ENCODE peak calls at places on chromosomes 1 and 21, in five cellular contexts. H, G, A, O and T are unnamed samples.

GRCh38 chr1:64315402-64315801 is 112.0 kb downstream of the UBE2U start:
- DNase-seq in H (no peak), G (no peak), A (no peak), O (no peak), T (no peak)

GRCh38 chr1:202037706-202038296 is 27.4 kb downstream of the ELF3 start:
- DNase-seq in H (peak), G (peak), A (no peak), O (no peak), T (no peak)

GRCh38 chr1:40032240-40032891 is 8.2 kb upstream of the CAP1 start:
- DNase-seq in H (peak), G (peak), A (peak), O (peak), T (no peak)

GRCh38 chr1:178825167-178825566 is 45.7 kb downstream of the ANGPTL1 start:
- DNase-seq in H (no peak), G (no peak), A (no peak), O (no peak), T (no peak)

GRCh38 chr1:151825811-151826660 is 5.6 kb downstream of the RORC start:
- DNase-seq in H (no peak), G (no peak), A (peak), O (no peak), T (no peak)

GRCh38 chr1:98839840-98840239 is 164.8 kb downstream of the PLPPR5 start:
- DNase-seq in H (no peak), G (peak), A (no peak), O (no peak), T (no peak)

GRCh38 chr1:79220509-79220908 is 214.0 kb upstream of the ADGRL4 start:
- DNase-seq in H (no peak), G (no peak), A (no peak), O (no peak), T (no peak)

GRCh38 chr1:184283999-184284398 is 102.8 kb upstream of the C1orf21 start:
- DNase-seq in H (no peak), G (peak), A (no peak), O (no peak), T (no peak)

GRCh38 chr1:192763756-192764155 is 45.1 kb upstream of the RGS2 start:
- DNase-seq in H (no peak), G (peak), A (no peak), O (no peak), T (no peak)

GRCh38 chr1:41622402-41622801 is 137.9 kb upstream of the EDN2 start:
- DNase-seq in H (no peak), G (peak), A (no peak), O (no peak), T (no peak)

GRCh38 chr1:192633533-192634258 is 2.3 kb upstream of the RGS13 start:
- DNase-seq in H (no peak), G (peak), A (no peak), O (no peak), T (no peak)

GRCh38 chr1:204909109-204909508 is 38.4 kb downstream of the NFASC start:
- DNase-seq in H (no peak), G (no peak), A (no peak), O (no peak), T (no peak)

GRCh38 chr1:183635112-183635605 is 424 bp downstream of the ARPC5 start:
- DNase-seq in H (no peak), G (no peak), A (peak), O (no peak), T (peak)

GRCh38 chr21:36532769-36533467 is 53.0 kb upstream of the CLDN14 start:
- DNase-seq in H (no peak), G (peak), A (no peak), O (no peak), T (no peak)

GRCh38 chr1:94832446-94832845 is 12.3 kb downstream of the SLC44A3 start:
- DNase-seq in H (no peak), G (peak), A (no peak), O (no peak), T (no peak)

GRCh38 chr1:23452011-23452411 is 27.5 kb upstream of the TCEA3 start:
- DNase-seq in H (no peak), G (peak), A (no peak), O (no peak), T (no peak)

GRCh38 chr1:41882068-41882477 is 36.6 kb downstream of the HIVEP3 start:
- DNase-seq in H (no peak), G (no peak), A (peak), O (no peak), T (no peak)

GRCh38 chr1:202586018-202586821 is 124.0 kb downstream of the SYT2 start:
- DNase-seq in H (no peak), G (peak), A (no peak), O (peak), T (no peak)

GRCh38 chr1:211468595-211468994 is 23.4 kb downstream of the RD3 start:
- DNase-seq in H (no peak), G (no peak), A (no peak), O (no peak), T (no peak)

GRCh38 chr1:172582889-172583288 is 49.9 kb downstream of the SUCO start:
- DNase-seq in H (no peak), G (no peak), A (no peak), O (no peak), T (no peak)

GRCh38 chr1:221865808-221866207 is 123.9 kb upstream of the DUSP10 start:
- DNase-seq in H (no peak), G (peak), A (no peak), O (no peak), T (no peak)

GRCh38 chr21:42724226-42724920 is 71.0 kb downstream of the PDE9A start:
- DNase-seq in H (peak), G (peak), A (no peak), O (peak), T (no peak)

GRCh38 chr1:181128592-181129497 is 40.3 kb downstream of the IER5 start:
- DNase-seq in H (no peak), G (no peak), A (peak), O (no peak), T (no peak)

GRCh38 chr1:92310185-92310597 is 11.3 kb downstream of the RPAP2 start:
- DNase-seq in H (no peak), G (peak), A (no peak), O (no peak), T (no peak)

GRCh38 chr1:237041795-237042466 is at the start of gene RYR2:
- DNase-seq in H (peak), G (no peak), A (no peak), O (no peak), T (peak)

GRCh38 chr1:243287128-243287470 is 31.3 kb downstream of the SDCCAG8 start:
- DNase-seq in H (no peak), G (peak), A (no peak), O (no peak), T (no peak)

GRCh38 chr1:150973826-150974579 is 632 bp downstream of the CERS2 start:
- DNase-seq in H (no peak), G (no peak), A (peak), O (no peak), T (peak)

GRCh38 chr1:33050221-33051076 is 13.8 kb upstream of the AK2 start:
- DNase-seq in H (peak), G (peak), A (no peak), O (peak), T (no peak)

GRCh38 chr1:243388276-243388675 is 132.4 kb downstream of the SDCCAG8 start:
- DNase-seq in H (no peak), G (no peak), A (no peak), O (no peak), T (no peak)

GRCh38 chr21:41438425-41439113 is 12.5 kb downstream of the MX1 start:
- DNase-seq in H (no peak), G (no peak), A (no peak), O (no peak), T (peak)

GRCh38 chr1:99496067-99496466 is 149.8 kb upstream of the PALMD start:
- DNase-seq in H (no peak), G (no peak), A (no peak), O (no peak), T (no peak)

DNA sequence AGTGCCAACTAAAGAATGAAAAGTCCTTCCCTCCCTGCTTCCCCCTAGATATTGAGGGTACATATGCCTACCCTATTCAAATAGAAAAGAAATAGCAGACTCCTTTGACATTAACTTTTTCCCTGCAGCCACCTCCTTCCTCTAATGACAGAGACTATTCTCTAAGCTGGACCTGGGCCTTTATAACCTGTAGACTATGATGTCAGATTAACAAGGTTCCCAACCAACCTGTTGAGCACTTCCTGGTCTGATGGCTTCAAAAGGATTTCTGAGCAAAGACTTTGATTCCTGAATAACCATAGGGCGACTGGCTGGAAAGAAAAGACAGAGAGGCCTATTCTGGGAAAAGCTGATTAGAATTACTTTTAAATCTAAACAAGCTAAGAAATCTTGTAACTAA is 18.4 kb upstream of the C1orf216 start:
- DNase-seq in H (no peak), G (no peak), A (no peak), O (no peak), T (no peak)
- TF ChIP-seq MAFK in H (no peak), G (no peak), A (no peak), O (no peak), T (no peak)

GRCh38 chr1:11967028-11967547 is 13.2 kb upstream of the MFN2 start:
- DNase-seq in H (peak), G (no peak), A (peak), O (peak), T (peak)

GRCh38 chr1:11964656-11965055 is 15.6 kb upstream of the MFN2 start:
- DNase-seq in H (no peak), G (no peak), A (no peak), O (no peak), T (no peak)

GRCh38 chr1:11970441-11971185 is 9.6 kb upstream of the MFN2 start:
- DNase-seq in H (no peak), G (no peak), A (peak), O (no peak), T (no peak)
- TF ChIP-seq MAFK in H (no peak), G (no peak), A (no peak), O (no peak), T (no peak)

DNA sequence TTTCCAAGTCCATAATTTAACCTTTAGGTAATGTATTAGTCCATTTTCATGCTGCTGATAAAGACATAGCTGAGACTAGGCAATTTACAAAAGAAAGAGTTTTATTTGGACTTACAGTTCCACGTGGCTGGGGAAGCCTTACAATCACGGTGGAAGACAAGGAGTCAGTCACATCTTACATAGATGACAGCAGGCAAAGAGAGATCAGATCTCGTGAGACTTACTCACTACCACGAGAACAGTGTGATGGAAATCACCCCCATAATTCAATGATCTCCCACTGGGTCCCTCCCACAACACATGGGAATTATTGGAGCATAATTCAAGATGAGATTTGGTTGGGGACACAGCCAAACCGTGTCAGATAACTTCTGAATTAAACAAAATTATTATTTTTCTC is 44.0 kb downstream of the CNIH3 start:
- DNase-seq in H (peak), G (no peak), A (no peak), O (no peak), T (no peak)
- TF ChIP-seq MAFK in H (no peak), G (no peak), A (no peak), O (no peak), T (no peak)

DNA sequence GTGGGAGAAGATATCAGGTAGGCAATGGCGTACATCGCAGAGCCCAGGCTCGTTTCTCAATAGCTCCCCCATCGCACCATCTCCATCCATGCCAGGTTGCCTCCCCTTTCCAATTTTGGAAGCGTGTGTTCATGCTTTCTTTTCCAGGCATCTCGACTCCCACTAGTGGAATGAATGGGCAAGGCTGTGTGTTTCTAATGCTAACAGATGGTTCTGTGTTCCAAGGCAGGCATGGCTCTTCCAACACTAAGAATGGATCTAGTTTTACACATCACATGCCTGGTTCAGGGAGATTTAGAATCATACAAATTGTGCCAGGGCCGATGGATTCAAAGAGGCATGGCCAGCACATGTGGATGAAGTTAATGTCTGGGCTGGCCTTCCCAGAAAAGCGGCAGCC is 438.6 kb downstream of the PRDM2 start:
- DNase-seq in H (no peak), G (no peak), A (no peak), O (no peak), T (no peak)
- TF ChIP-seq MAFK in H (no peak), G (no peak), A (no peak), O (no peak), T (no peak)

GRCh38 chr1:43783671-43784205 is 76.4 kb downstream of the ST3GAL3 start:
- DNase-seq in H (peak), G (peak), A (no peak), O (no peak), T (no peak)
- TF ChIP-seq MAFK in H (peak), G (peak), A (peak), O (no peak), T (no peak)